ENCODE peak calls at places on chromosomes 12 and 14, in seven cellular contexts. K is endothelial cell of umbilical vein, G is GM12878, F is HCT116, L is H1, C is K562, A is HepG2. N is an unnamed sample.

GRCh38 chr12:12003609-12004008 is 67.1 kb upstream of the BCL2L14 start:
- DNase-seq in L (no peak), K (no peak), C (no peak), G (no peak), F (no peak), A (no peak), N (no peak)

GRCh38 chr14:99837822-99838221 is 44.6 kb downstream of the EML1 start:
- DNase-seq in F (no peak), A (no peak), K (no peak), G (no peak), C (no peak), L (no peak), N (no peak)

GRCh38 chr12:2853626-2854025 is 3.2 kb downstream of the TEX52 start:
- DNase-seq in F (peak; percentile 28), A (peak; percentile 48), K (peak; percentile 69), L (peak; percentile 82), G (no peak), C (peak; percentile 80), N (peak; percentile 74)

GRCh38 chr14:91229743-91230200 is 14.7 kb downstream of the GPR68 start:
- DNase-seq in G (peak; percentile 96), L (no peak), A (no peak), F (no peak), C (no peak), K (no peak), N (peak; percentile 61)

GRCh38 chr12:52884526-52885293 is 20.2 kb downstream of the KRT8 start:
- DNase-seq in K (peak; percentile 60), A (peak; percentile 97), C (peak; percentile 90), G (no peak), L (no peak), F (no peak), N (peak; percentile 36)

GRCh38 chr12:130428116-130428515 is 90.4 kb downstream of the PIWIL1 start:
- DNase-seq in A (no peak), L (no peak), G (no peak), F (no peak), C (no peak), K (no peak), N (no peak)

GRCh38 chr14:23723911-23724310 is 87.7 kb downstream of the DHRS2 start:
- DNase-seq in K (no peak), L (no peak), G (no peak), C (no peak), A (no peak), F (no peak), N (no peak)

GRCh38 chr12:58847876-58848600 is 72.3 kb downstream of the LRIG3 start:
- DNase-seq in C (no peak), A (no peak), K (peak; percentile 65), L (no peak), F (no peak), G (no peak), N (no peak)

GRCh38 chr14:66038214-66038977 is 447.8 kb upstream of the CCDC196 start:
- DNase-seq in F (no peak), C (no peak), G (no peak), L (no peak), K (no peak), A (peak; percentile 3), N (peak; percentile 0)

GRCh38 chr12:105427883-105428282 is 97.4 kb downstream of the C12orf75 start:
- DNase-seq in A (no peak), C (no peak), L (no peak), K (peak; percentile 76), G (no peak), F (no peak), N (peak; percentile 33)

GRCh38 chr12:93361159-93361919 is 16.4 kb upstream of the NUDT4 start:
- DNase-seq in F (no peak), C (no peak), L (no peak), K (no peak), A (no peak), G (no peak), N (peak; percentile 39)

GRCh38 chr12:75444444-75445136 is 36.0 kb upstream of the GLIPR1 start:
- DNase-seq in L (no peak), G (no peak), C (no peak), K (no peak), A (peak; percentile 44), F (no peak), N (peak; percentile 73)

GRCh38 chr14:100818221-100818699 is 7.7 kb upstream of the MEG3 start:
- DNase-seq in K (no peak), F (no peak), L (no peak), A (peak; percentile 51), G (no peak), C (no peak), N (no peak)

GRCh38 chr12:70692681-70693288 is 55.6 kb upstream of the PTPRB start:
- DNase-seq in G (no peak), C (peak; percentile 32), K (peak; percentile 73), F (peak; percentile 6), L (no peak), A (no peak), N (peak; percentile 29)

GRCh38 chr14:50963919-50964318 is 19.6 kb upstream of the PYGL start:
- DNase-seq in C (no peak), A (no peak), L (no peak), K (no peak), F (no peak), G (no peak), N (no peak)

GRCh38 chr14:99175331-99176155 is 96.5 kb downstream of the BCL11B start:
- DNase-seq in F (no peak), A (no peak), L (no peak), K (no peak), C (no peak), G (no peak), N (no peak)

GRCh38 chr14:55938249-55938791 is 179.9 kb upstream of the PELI2 start:
- DNase-seq in A (no peak), K (peak; percentile 24), C (no peak), L (no peak), G (no peak), F (no peak), N (peak; percentile 19)

GRCh38 chr12:131799828-131800593 is 28.2 kb upstream of the MMP17 start:
- DNase-seq in L (no peak), C (no peak), A (no peak), K (no peak), F (no peak), G (no peak), N (no peak)

GRCh38 chr12:49883065-49883464 is 20.6 kb downstream of the FAIM2 start:
- DNase-seq in A (no peak), K (no peak), F (no peak), L (no peak), C (no peak), G (no peak), N (no peak)

GRCh38 chr12:30694971-30695326 is 720 bp downstream of the IPO8 start:
- DNase-seq in C (peak; percentile 19), G (no peak), L (no peak), F (peak; percentile 21), K (peak; percentile 61), A (peak; percentile 41), N (peak; percentile 35)

GRCh38 chr12:110349521-110350151 is 53.9 kb downstream of the ANAPC7 start:
- DNase-seq in L (no peak), C (no peak), G (no peak), F (no peak), A (no peak), K (no peak), N (no peak)

GRCh38 chr12:100174506-100174905 is 26.1 kb upstream of the ACTR6 start:
- DNase-seq in K (no peak), F (no peak), A (no peak), C (no peak), L (no peak), G (no peak), N (no peak)

DNA sequence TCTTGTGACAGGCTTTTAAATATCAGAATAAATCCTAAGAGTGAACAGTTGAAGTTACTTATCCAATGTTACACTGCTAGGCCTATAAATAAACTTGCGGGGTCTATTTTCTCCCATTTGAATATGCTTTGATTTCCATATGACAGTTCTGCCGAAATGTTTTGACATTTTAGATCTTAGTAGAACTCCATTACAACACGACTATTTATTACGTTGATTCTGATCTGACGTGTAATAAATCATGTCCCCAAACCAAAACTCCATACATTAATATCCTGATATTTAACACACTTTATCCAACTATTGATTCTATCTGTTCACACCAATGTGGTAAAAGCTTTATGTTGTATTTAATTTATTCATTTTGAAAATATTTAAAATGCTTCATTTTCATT is 16.1 kb upstream of the NEMF start:
- DNase-seq in L (no peak), C (no peak), A (no peak), F (no peak), K (no peak), G (no peak), N (no peak)
- H3K9ac ChIP-seq in L (no peak overlapping the region), C (peak overlapping the region; percentile 56), A (peak overlapping the region; percentile 58), F (peak overlapping the region; percentile 59), K (peak overlapping the region; percentile 62), G (peak overlapping the region; percentile 65), N (peak overlapping the region; percentile 86)

GRCh38 chr14:42687421-42687820 is 1080.7 kb downstream of the LRFN5 start:
- DNase-seq in K (no peak), C (no peak), L (peak; percentile 29), G (no peak), A (no peak), F (no peak), N (no peak)
- H3K4me3 ChIP-seq in K (no peak overlapping the region), C (no peak overlapping the region), L (no peak overlapping the region), G (no peak overlapping the region), A (no peak overlapping the region), F (no peak overlapping the region), N (no peak overlapping the region)

DNA sequence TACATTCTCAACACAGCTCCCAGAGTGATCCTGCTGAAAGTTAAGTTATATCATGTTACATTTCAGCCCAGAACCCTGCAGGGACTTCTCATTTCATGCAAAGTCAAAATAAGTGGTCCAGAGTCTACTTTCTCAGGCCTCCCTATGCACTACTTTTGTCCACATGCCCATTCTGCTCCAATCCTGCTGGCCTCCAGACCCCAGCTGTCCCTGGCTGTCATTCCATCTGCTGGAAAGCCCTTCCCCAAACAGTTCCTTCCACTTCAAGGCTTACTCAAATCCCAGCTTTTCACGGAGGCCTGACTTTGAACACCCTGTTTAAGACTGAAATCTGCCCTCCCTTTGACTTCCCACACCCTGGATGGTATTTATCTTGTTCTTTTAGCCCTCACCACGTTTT is 109.8 kb upstream of the DNM1L start:
- DNase-seq in G (no peak), L (no peak), A (no peak), C (no peak), K (no peak), F (no peak), N (no peak)
- TF ChIP-seq POLR2A in G (no peak), L (no peak), A (no peak), C (no peak), K (no peak), F (no peak), N (no peak)

GRCh38 chr14:74257078-74257987 is 18.1 kb downstream of the VSX2 start:
- DNase-seq in K (peak; percentile 21), C (peak; percentile 76), F (no peak), G (no peak), L (no peak), A (no peak), N (peak; percentile 8)

GRCh38 chr14:74260525-74261233 is 21.4 kb downstream of the VSX2 start:
- DNase-seq in L (no peak), A (no peak), K (no peak), G (no peak), F (no peak), C (no peak), N (no peak)

GRCh38 chr14:74257988-74258704 is 18.9 kb downstream of the VSX2 start:
- DNase-seq in F (no peak), G (no peak), A (no peak), K (no peak), C (no peak), L (no peak), N (no peak)

GRCh38 chr14:74259513-74259912 is 20.3 kb downstream of the VSX2 start:
- DNase-seq in F (no peak), A (no peak), L (no peak), K (no peak), G (no peak), C (no peak), N (no peak)

GRCh38 chr14:74258705-74259035 is 19.4 kb downstream of the VSX2 start:
- DNase-seq in C (no peak), L (no peak), F (no peak), A (no peak), K (no peak), G (no peak), N (no peak)
- H3K9ac ChIP-seq in C (no peak overlapping the region), L (no peak overlapping the region), F (no peak overlapping the region), A (no peak overlapping the region), K (no peak overlapping the region), G (no peak overlapping the region), N (no peak overlapping the region)

N was measured in IMR-90.